ENCODE peak calls at places on chromosomes 12 and 14, in five cellular contexts. One of them, this sample, is unnamed. For H3K27me3, the result is how much of the 10 kb centered on the place peaks cover.

GRCh38 chr14:58297412-58297761 is 968 bp upstream of the ARID4A start:
- DNase-seq in HCT116: no peak
- DNase-seq in upper lobe of left lung: no peak
- DNase-seq in psoas muscle: peak
- DNase-seq in right atrium auricular region: no peak
- DNase-seq in this sample: no peak

GRCh38 chr14:105497671-105498429 is 6.8 kb downstream of the TEDC1 start:
- DNase-seq in HCT116: no peak
- DNase-seq in upper lobe of left lung: peak
- DNase-seq in psoas muscle: peak
- DNase-seq in right atrium auricular region: no peak
- DNase-seq in this sample: no peak

GRCh38 chr14:104465482-104466390 is 113.8 kb upstream of the C14orf180 start:
- DNase-seq in HCT116: no peak
- DNase-seq in upper lobe of left lung: no peak
- DNase-seq in psoas muscle: no peak
- DNase-seq in right atrium auricular region: no peak
- DNase-seq in this sample: no peak

GRCh38 chr14:42378274-42378673 is 771.6 kb downstream of the LRFN5 start:
- DNase-seq in HCT116: no peak
- DNase-seq in upper lobe of left lung: no peak
- DNase-seq in psoas muscle: no peak
- DNase-seq in right atrium auricular region: no peak
- DNase-seq in this sample: no peak

GRCh38 chr12:121089031-121089812 is 43.5 kb upstream of the P2RX7 start:
- DNase-seq in HCT116: no peak
- DNase-seq in upper lobe of left lung: no peak
- DNase-seq in psoas muscle: no peak
- DNase-seq in right atrium auricular region: no peak
- DNase-seq in this sample: peak

GRCh38 chr12:41573445-41573844 is 385.3 kb downstream of the PDZRN4 start:
- DNase-seq in HCT116: no peak
- DNase-seq in upper lobe of left lung: no peak
- DNase-seq in psoas muscle: peak
- DNase-seq in right atrium auricular region: no peak
- DNase-seq in this sample: no peak

GRCh38 chr12:105427883-105428282 is 97.4 kb downstream of the C12orf75 start:
- DNase-seq in HCT116: no peak
- DNase-seq in upper lobe of left lung: no peak
- DNase-seq in psoas muscle: no peak
- DNase-seq in right atrium auricular region: no peak
- DNase-seq in this sample: no peak

GRCh38 chr14:105862581-105863239 is 336.3 kb downstream of the TMEM121 start:
- DNase-seq in HCT116: no peak
- DNase-seq in upper lobe of left lung: no peak
- DNase-seq in psoas muscle: no peak
- DNase-seq in right atrium auricular region: no peak
- DNase-seq in this sample: no peak

GRCh38 chr12:88889326-88890110 is 309.2 kb upstream of the KITLG start:
- DNase-seq in HCT116: no peak
- DNase-seq in upper lobe of left lung: no peak
- DNase-seq in psoas muscle: no peak
- DNase-seq in right atrium auricular region: no peak
- DNase-seq in this sample: no peak

GRCh38 chr12:67720383-67720856 is 71.9 kb downstream of the DYRK2 start:
- DNase-seq in HCT116: no peak
- DNase-seq in upper lobe of left lung: no peak
- DNase-seq in psoas muscle: peak
- DNase-seq in right atrium auricular region: peak
- DNase-seq in this sample: peak

GRCh38 chr12:50932787-50933280 is 19.5 kb upstream of the HIGD1C start:
- DNase-seq in HCT116: no peak
- DNase-seq in upper lobe of left lung: no peak
- DNase-seq in psoas muscle: no peak
- DNase-seq in right atrium auricular region: no peak
- DNase-seq in this sample: no peak

GRCh38 chr14:72738181-72738611 is 155.7 kb downstream of the DPF3 start:
- DNase-seq in HCT116: no peak
- DNase-seq in upper lobe of left lung: no peak
- DNase-seq in psoas muscle: no peak
- DNase-seq in right atrium auricular region: peak
- DNase-seq in this sample: no peak

GRCh38 chr12:132275110-132275531 is 54.3 kb downstream of the GALNT9 start:
- DNase-seq in HCT116: peak
- DNase-seq in upper lobe of left lung: no peak
- DNase-seq in psoas muscle: no peak
- DNase-seq in right atrium auricular region: no peak
- DNase-seq in this sample: no peak

GRCh38 chr12:8527250-8528130 is 13.2 kb downstream of the CLEC4E start:
- DNase-seq in HCT116: no peak
- DNase-seq in upper lobe of left lung: peak
- DNase-seq in psoas muscle: no peak
- DNase-seq in right atrium auricular region: no peak
- DNase-seq in this sample: no peak

GRCh38 chr12:31874961-31875608 is 84.1 kb upstream of the RESF1 start:
- DNase-seq in HCT116: no peak
- DNase-seq in upper lobe of left lung: no peak
- DNase-seq in psoas muscle: peak
- DNase-seq in right atrium auricular region: peak
- DNase-seq in this sample: peak

GRCh38 chr12:109857715-109858114 is 22.6 kb downstream of the GLTP start:
- DNase-seq in HCT116: no peak
- DNase-seq in upper lobe of left lung: no peak
- DNase-seq in psoas muscle: no peak
- DNase-seq in right atrium auricular region: no peak
- DNase-seq in this sample: no peak

GRCh38 chr14:24289649-24290283 is 9.8 kb downstream of the DHRS1 start:
- DNase-seq in HCT116: no peak
- DNase-seq in upper lobe of left lung: no peak
- DNase-seq in psoas muscle: no peak
- DNase-seq in right atrium auricular region: no peak
- DNase-seq in this sample: no peak

GRCh38 chr12:130064999-130065398 is 97.3 kb upstream of the FZD10 start:
- DNase-seq in HCT116: no peak
- DNase-seq in upper lobe of left lung: no peak
- DNase-seq in psoas muscle: no peak
- DNase-seq in right atrium auricular region: no peak
- DNase-seq in this sample: no peak
- TF ChIP-seq CTCF in HCT116: no peak
- TF ChIP-seq CTCF in upper lobe of left lung: no peak
- TF ChIP-seq CTCF in psoas muscle: no peak
- TF ChIP-seq CTCF in right atrium auricular region: no peak
- TF ChIP-seq CTCF in this sample: no peak

GRCh38 chr12:78185109-78185508 is 354.4 kb downstream of the NAV3 start:
- DNase-seq in HCT116: no peak
- DNase-seq in upper lobe of left lung: no peak
- DNase-seq in psoas muscle: no peak
- DNase-seq in right atrium auricular region: no peak
- DNase-seq in this sample: no peak
- H3K27me3 ChIP-seq in HCT116: under half
- H3K27me3 ChIP-seq in upper lobe of left lung: under half
- H3K27me3 ChIP-seq in psoas muscle: under half
- H3K27me3 ChIP-seq in right atrium auricular region: under half
- H3K27me3 ChIP-seq in this sample: under half

GRCh38 chr12:131139363-131140068 is 185.8 kb downstream of the ADGRD1 start:
- DNase-seq in HCT116: no peak
- DNase-seq in upper lobe of left lung: peak
- DNase-seq in psoas muscle: no peak
- DNase-seq in right atrium auricular region: no peak
- DNase-seq in this sample: no peak

GRCh38 chr12:131138638-131139362 is 185.1 kb downstream of the ADGRD1 start:
- DNase-seq in HCT116: no peak
- DNase-seq in upper lobe of left lung: peak
- DNase-seq in psoas muscle: no peak
- DNase-seq in right atrium auricular region: no peak
- DNase-seq in this sample: no peak

GRCh38 chr12:131137009-131137835 is 183.5 kb downstream of the ADGRD1 start:
- DNase-seq in HCT116: no peak
- DNase-seq in upper lobe of left lung: peak
- DNase-seq in psoas muscle: no peak
- DNase-seq in right atrium auricular region: no peak
- DNase-seq in this sample: no peak

GRCh38 chr12:131136539-131136872 is 182.8 kb downstream of the ADGRD1 start:
- DNase-seq in HCT116: no peak
- DNase-seq in upper lobe of left lung: peak
- DNase-seq in psoas muscle: no peak
- DNase-seq in right atrium auricular region: no peak
- DNase-seq in this sample: no peak

DNA sequence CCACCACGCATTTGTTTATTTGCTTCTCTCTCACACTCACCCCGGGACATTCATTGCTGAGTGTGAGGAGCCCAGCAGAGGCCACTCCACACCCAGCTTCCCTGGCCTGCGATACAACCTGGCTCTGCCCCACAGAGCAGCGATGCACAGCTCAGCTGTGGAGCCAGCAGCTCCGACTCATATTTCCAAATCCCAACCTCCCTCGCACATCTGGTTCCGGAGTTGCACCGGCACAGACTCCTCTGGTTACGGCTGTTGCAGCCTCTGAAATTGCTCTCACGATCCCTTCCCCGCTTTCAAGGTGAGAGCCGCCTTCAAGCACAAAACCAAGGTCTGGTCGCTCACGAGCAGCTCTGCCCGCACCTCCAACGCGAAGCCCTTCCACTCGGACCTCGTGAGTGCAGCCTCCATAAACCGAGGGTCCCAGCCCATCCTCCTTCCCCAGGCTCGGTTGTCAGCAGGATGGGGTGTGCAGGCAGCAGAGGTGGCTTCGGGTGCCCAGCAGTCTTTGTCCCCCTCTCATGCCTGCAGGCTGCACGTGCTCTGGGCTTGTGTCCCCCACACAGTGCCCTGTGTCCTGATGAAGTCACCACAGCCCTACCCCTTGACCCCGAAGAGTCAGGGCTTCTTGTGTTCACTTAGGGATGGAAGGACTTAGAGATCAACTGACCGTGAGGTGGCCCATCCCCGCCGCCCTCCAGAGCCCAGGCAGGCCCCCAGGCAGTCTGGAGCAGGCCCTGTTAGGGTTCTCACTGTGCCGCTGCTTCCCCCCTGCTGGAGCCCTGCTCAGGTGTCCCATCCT is 184.3 kb downstream of the ADGRD1 start:
- DNase-seq in HCT116: no peak
- DNase-seq in upper lobe of left lung: no peak
- DNase-seq in psoas muscle: no peak
- DNase-seq in right atrium auricular region: no peak
- DNase-seq in this sample: no peak
- TF ChIP-seq CTCF in HCT116: no peak
- TF ChIP-seq CTCF in upper lobe of left lung: no peak
- TF ChIP-seq CTCF in psoas muscle: no peak
- TF ChIP-seq CTCF in right atrium auricular region: no peak
- TF ChIP-seq CTCF in this sample: no peak

GRCh38 chr12:131004166-131004565 is 50.5 kb downstream of the ADGRD1 start:
- DNase-seq in HCT116: no peak
- DNase-seq in upper lobe of left lung: no peak
- DNase-seq in psoas muscle: no peak
- DNase-seq in right atrium auricular region: no peak
- DNase-seq in this sample: no peak
- H3K27me3 ChIP-seq in HCT116: under half
- H3K27me3 ChIP-seq in upper lobe of left lung: under half
- H3K27me3 ChIP-seq in psoas muscle: under half
- H3K27me3 ChIP-seq in right atrium auricular region: under half
- H3K27me3 ChIP-seq in this sample: under half

GRCh38 chr12:6376079-6376941 is 947 bp upstream of the SCNN1A start:
- DNase-seq in HCT116: no peak
- DNase-seq in upper lobe of left lung: peak
- DNase-seq in psoas muscle: peak
- DNase-seq in right atrium auricular region: peak
- DNase-seq in this sample: peak
- TF ChIP-seq CTCF in HCT116: peak
- TF ChIP-seq CTCF in upper lobe of left lung: peak
- TF ChIP-seq CTCF in psoas muscle: peak
- TF ChIP-seq CTCF in right atrium auricular region: no peak
- TF ChIP-seq CTCF in this sample: peak

GRCh38 chr12:53935562-53936341 is 2.9 kb upstream of the HOXC13 start:
- DNase-seq in HCT116: no peak
- DNase-seq in upper lobe of left lung: peak
- DNase-seq in psoas muscle: no peak
- DNase-seq in right atrium auricular region: no peak
- DNase-seq in this sample: no peak
- H3K27me3 ChIP-seq in HCT116: under half
- H3K27me3 ChIP-seq in upper lobe of left lung: half or more
- H3K27me3 ChIP-seq in psoas muscle: half or more
- H3K27me3 ChIP-seq in right atrium auricular region: half or more
- H3K27me3 ChIP-seq in this sample: half or more

This sample was measured in cardiac muscle cell.